ENCODE peak calls at places on chromosomes 6 and 20, in six cellular contexts. X, U, H, D, C and Y are unnamed samples.

GRCh38 chr6:105363100-105363754 is 39.7 kb downstream of the PREP start:
- DNase-seq in D (no peak), X (no peak), H (no peak), C (no peak), U (peak; percentile 6), Y (no peak)

GRCh38 chr20:57104113-57104512 is 162.3 kb downstream of the BMP7 start:
- DNase-seq in U (no peak), D (no peak), C (no peak), H (no peak), X (no peak), Y (no peak)

GRCh38 chr6:131897050-131897435 is 54.1 kb downstream of the CCN2 start:
- DNase-seq in C (no peak), X (no peak), H (no peak), D (no peak), U (no peak), Y (no peak)

GRCh38 chr6:156061958-156062661 is 606.5 kb upstream of the NOX3 start:
- DNase-seq in D (no peak), H (no peak), C (no peak), X (no peak), U (no peak), Y (no peak)

GRCh38 chr20:56328861-56329260 is 29.9 kb upstream of the FAM210B start:
- DNase-seq in U (no peak), H (no peak), C (no peak), D (peak; percentile 5), X (peak; percentile 12), Y (no peak)

GRCh38 chr20:63007722-63008488 is 1.1 kb upstream of the BHLHE23 start:
- DNase-seq in U (no peak), C (no peak), H (no peak), D (no peak), X (peak; percentile 41), Y (no peak)

GRCh38 chr6:149273318-149273717 is 44.2 kb upstream of the TAB2 start:
- DNase-seq in X (no peak), H (no peak), C (no peak), U (no peak), D (no peak), Y (no peak)

GRCh38 chr20:8532169-8532568 is 400.1 kb downstream of the PLCB1 start:
- DNase-seq in H (no peak), U (no peak), X (no peak), D (no peak), C (no peak), Y (no peak)

GRCh38 chr6:99712560-99712959 is 105.9 kb downstream of the PRDM13 start:
- DNase-seq in X (no peak), D (no peak), H (no peak), U (no peak), C (no peak), Y (no peak)

GRCh38 chr6:66421570-66421969 is 714.5 kb upstream of the EYS start:
- DNase-seq in C (no peak), U (no peak), D (no peak), H (no peak), X (peak; percentile 3), Y (no peak)

GRCh38 chr6:36571122-36572043 is 22.8 kb upstream of the SRSF3 start:
- DNase-seq in U (no peak), H (no peak), C (no peak), D (no peak), X (no peak), Y (no peak)

GRCh38 chr20:25227317-25227831 is 20.5 kb upstream of the PYGB start:
- DNase-seq in C (no peak), X (no peak), U (peak; percentile 69), D (no peak), H (no peak), Y (no peak)

GRCh38 chr6:5302995-5303622 is 41.8 kb downstream of the FARS2 start:
- DNase-seq in X (peak; percentile 21), C (no peak), H (peak; percentile 62), D (peak; percentile 39), U (no peak), Y (no peak)

GRCh38 chr20:51354191-51354768 is 188.2 kb downstream of the NFATC2 start:
- DNase-seq in H (no peak), X (no peak), C (no peak), U (no peak), D (no peak), Y (no peak)

GRCh38 chr20:19976595-19977372 is 40.4 kb upstream of the NAA20 start:
- DNase-seq in X (peak; percentile 18), D (no peak), U (peak; percentile 74), H (no peak), C (no peak), Y (no peak)

GRCh38 chr6:105604593-105604905 is 201.7 kb upstream of the PREP start:
- DNase-seq in H (no peak), U (no peak), D (no peak), X (no peak), C (no peak), Y (no peak)

GRCh38 chr6:90403489-90404381 is 107.1 kb upstream of the BACH2 start:
- DNase-seq in H (no peak), U (peak; percentile 51), C (no peak), X (no peak), D (no peak), Y (no peak)

GRCh38 chr6:107443066-107443903 is 16.1 kb downstream of the PDSS2 start:
- DNase-seq in X (no peak), D (no peak), U (no peak), C (no peak), H (no peak), Y (no peak)

GRCh38 chr6:16420715-16421461 is 182.5 kb downstream of the GMPR start:
- DNase-seq in C (no peak), U (peak; percentile 51), D (peak; percentile 35), X (no peak), H (no peak), Y (no peak)

GRCh38 chr6:89818977-89819335 is 638 bp downstream of the MDN1 start:
- DNase-seq in X (peak; percentile 17), H (peak; percentile 33), U (no peak), D (no peak), C (no peak), Y (no peak)

GRCh38 chr6:40894962-40895799 is 143.8 kb downstream of the UNC5CL start:
- DNase-seq in U (no peak), X (no peak), C (no peak), H (peak; percentile 63), D (no peak), Y (no peak)

GRCh38 chr20:58829531-58829941 is 21.2 kb downstream of the GNAS-AS1 start:
- DNase-seq in X (no peak), C (no peak), D (no peak), H (no peak), U (peak; percentile 8), Y (no peak)

GRCh38 chr6:41927253-41927652 is 6.0 kb downstream of the BYSL start:
- DNase-seq in D (no peak), H (no peak), U (no peak), C (no peak), X (no peak), Y (no peak)

GRCh38 chr6:40825085-40825484 is 213.9 kb downstream of the UNC5CL start:
- DNase-seq in C (no peak), X (no peak), D (no peak), U (no peak), H (no peak), Y (no peak)